ENCODE peak calls at places on chromosomes 12 and 14, in five cellular contexts. One of them, this sample, is unnamed.

GRCh38 chr12:1306096-1306495 is 288.3 kb downstream of the FBXL14 start:
- DNase-seq in hepatocyte: no peak
- DNase-seq in HepG2: no peak
- DNase-seq in pancreas: no peak
- DNase-seq in AG09309: no peak
- DNase-seq in this sample: no peak

GRCh38 chr14:85444685-85445084 is 85.3 kb upstream of the FLRT2 start:
- DNase-seq in HepG2: no peak
- DNase-seq in AG09309: no peak
- DNase-seq in hepatocyte: peak; percentile 38
- DNase-seq in pancreas: no peak
- DNase-seq in this sample: no peak

GRCh38 chr12:24595652-24596235 is 353.2 kb downstream of the BCAT1 start:
- DNase-seq in AG09309: no peak
- DNase-seq in hepatocyte: peak; percentile 6
- DNase-seq in HepG2: peak; percentile 10
- DNase-seq in pancreas: no peak
- DNase-seq in this sample: no peak

GRCh38 chr12:49200882-49201594 is 12.2 kb upstream of the TUBA1A start:
- DNase-seq in HepG2: no peak
- DNase-seq in AG09309: peak; percentile 55
- DNase-seq in pancreas: no peak
- DNase-seq in hepatocyte: peak; percentile 56
- DNase-seq in this sample: no peak

GRCh38 chr14:68685419-68686211 is 107.3 kb downstream of the ZFP36L1 start:
- DNase-seq in HepG2: peak; percentile 60
- DNase-seq in pancreas: no peak
- DNase-seq in AG09309: no peak
- DNase-seq in hepatocyte: peak; percentile 85
- DNase-seq in this sample: peak; percentile 65

GRCh38 chr14:61891810-61892209 is 129.6 kb downstream of the SNAPC1 start:
- DNase-seq in AG09309: no peak
- DNase-seq in pancreas: no peak
- DNase-seq in HepG2: no peak
- DNase-seq in hepatocyte: no peak
- DNase-seq in this sample: no peak

GRCh38 chr12:17206553-17206952 is 600.6 kb upstream of the LMO3 start:
- DNase-seq in AG09309: no peak
- DNase-seq in pancreas: no peak
- DNase-seq in hepatocyte: no peak
- DNase-seq in HepG2: no peak
- DNase-seq in this sample: no peak

GRCh38 chr12:122216445-122216844 is 9.4 kb downstream of the DIABLO start:
- DNase-seq in HepG2: no peak
- DNase-seq in AG09309: no peak
- DNase-seq in hepatocyte: no peak
- DNase-seq in pancreas: no peak
- DNase-seq in this sample: no peak

GRCh38 chr14:104339829-104340228 is 201.4 kb downstream of the KIF26A start:
- DNase-seq in pancreas: no peak
- DNase-seq in hepatocyte: no peak
- DNase-seq in AG09309: no peak
- DNase-seq in HepG2: no peak
- DNase-seq in this sample: no peak

GRCh38 chr12:130372936-130373335 is 35.2 kb downstream of the PIWIL1 start:
- DNase-seq in AG09309: no peak
- DNase-seq in HepG2: no peak
- DNase-seq in pancreas: no peak
- DNase-seq in hepatocyte: no peak
- DNase-seq in this sample: no peak

GRCh38 chr12:65879878-65880277 is 55.6 kb downstream of the HMGA2 start:
- DNase-seq in pancreas: no peak
- DNase-seq in HepG2: no peak
- DNase-seq in hepatocyte: no peak
- DNase-seq in AG09309: peak; percentile 94
- DNase-seq in this sample: no peak

GRCh38 chr12:49201595-49202295 is 12.9 kb upstream of the TUBA1A start:
- DNase-seq in hepatocyte: peak; percentile 49
- DNase-seq in AG09309: peak; percentile 42
- DNase-seq in pancreas: no peak
- DNase-seq in HepG2: no peak
- DNase-seq in this sample: no peak

GRCh38 chr12:9793774-9794395 is 33.2 kb upstream of the CD69 start:
- DNase-seq in hepatocyte: no peak
- DNase-seq in pancreas: no peak
- DNase-seq in AG09309: no peak
- DNase-seq in HepG2: no peak
- DNase-seq in this sample: no peak

GRCh38 chr12:128930591-128930990 is 77.3 kb downstream of the GLT1D1 start:
- DNase-seq in hepatocyte: no peak
- DNase-seq in HepG2: no peak
- DNase-seq in pancreas: no peak
- DNase-seq in AG09309: no peak
- DNase-seq in this sample: no peak

GRCh38 chr12:76313289-76313688 is 34.9 kb downstream of the BBS10 start:
- DNase-seq in HepG2: no peak
- DNase-seq in hepatocyte: no peak
- DNase-seq in pancreas: no peak
- DNase-seq in AG09309: no peak
- DNase-seq in this sample: no peak

GRCh38 chr12:116539905-116540482 is 19.2 kb upstream of the MAP1LC3B2 start:
- DNase-seq in AG09309: no peak
- DNase-seq in pancreas: peak; percentile 57
- DNase-seq in HepG2: no peak
- DNase-seq in hepatocyte: peak; percentile 62
- DNase-seq in this sample: no peak

GRCh38 chr12:5944688-5945070 is 380 bp downstream of the ANO2 start:
- DNase-seq in AG09309: no peak
- DNase-seq in HepG2: no peak
- DNase-seq in hepatocyte: no peak
- DNase-seq in pancreas: no peak
- DNase-seq in this sample: no peak

GRCh38 chr14:54106802-54107377 is 150.3 kb upstream of the BMP4 start:
- DNase-seq in hepatocyte: no peak
- DNase-seq in HepG2: peak; percentile 63
- DNase-seq in AG09309: no peak
- DNase-seq in pancreas: no peak
- DNase-seq in this sample: no peak

GRCh38 chr14:60225268-60225667 is 23.8 kb upstream of the PPM1A start:
- DNase-seq in hepatocyte: no peak
- DNase-seq in pancreas: no peak
- DNase-seq in HepG2: no peak
- DNase-seq in AG09309: no peak
- DNase-seq in this sample: no peak

GRCh38 chr14:72679591-72680151 is 214.2 kb downstream of the DPF3 start:
- DNase-seq in hepatocyte: no peak
- DNase-seq in AG09309: no peak
- DNase-seq in pancreas: no peak
- DNase-seq in HepG2: no peak
- DNase-seq in this sample: no peak

GRCh38 chr12:120138366-120138765 is 21.8 kb upstream of the RAB35 start:
- DNase-seq in hepatocyte: no peak
- DNase-seq in pancreas: no peak
- DNase-seq in HepG2: no peak
- DNase-seq in AG09309: no peak
- DNase-seq in this sample: no peak

GRCh38 chr12:132506730-132507538 is 17.0 kb downstream of the FBRSL1 start:
- DNase-seq in pancreas: peak; percentile 91
- DNase-seq in AG09309: no peak
- DNase-seq in HepG2: no peak
- DNase-seq in hepatocyte: peak; percentile 68
- DNase-seq in this sample: peak; percentile 34

GRCh38 chr12:132508860-132509732 is 19.1 kb downstream of the FBRSL1 start:
- DNase-seq in hepatocyte: no peak
- DNase-seq in AG09309: no peak
- DNase-seq in HepG2: no peak
- DNase-seq in pancreas: peak; percentile 47
- DNase-seq in this sample: no peak

GRCh38 chr12:132508248-132508740 is 18.3 kb downstream of the FBRSL1 start:
- DNase-seq in hepatocyte: no peak
- DNase-seq in AG09309: no peak
- DNase-seq in pancreas: peak; percentile 63
- DNase-seq in HepG2: no peak
- DNase-seq in this sample: no peak

GRCh38 chr12:132506328-132506727 is 16.4 kb downstream of the FBRSL1 start:
- DNase-seq in hepatocyte: no peak
- DNase-seq in AG09309: no peak
- DNase-seq in HepG2: no peak
- DNase-seq in pancreas: peak; percentile 65
- DNase-seq in this sample: no peak

GRCh38 chr12:132507656-132508055 is 17.7 kb downstream of the FBRSL1 start:
- DNase-seq in pancreas: peak; percentile 43
- DNase-seq in HepG2: no peak
- DNase-seq in hepatocyte: no peak
- DNase-seq in AG09309: no peak
- DNase-seq in this sample: no peak
- TF ChIP-seq CTCF in pancreas: no peak
- TF ChIP-seq CTCF in HepG2: peak; percentile 36
- TF ChIP-seq CTCF in hepatocyte: no peak
- TF ChIP-seq CTCF in AG09309: no peak
- TF ChIP-seq CTCF in this sample: no peak

GRCh38 chr14:23323838-23324454 is 2.7 kb downstream of the PABPN1 start:
- DNase-seq in hepatocyte: no peak
- DNase-seq in HepG2: no peak
- DNase-seq in AG09309: no peak
- DNase-seq in pancreas: peak; percentile 30
- DNase-seq in this sample: no peak

GRCh38 chr14:23327947-23328744 is 6.9 kb downstream of the PABPN1 start:
- DNase-seq in hepatocyte: peak; percentile 85
- DNase-seq in AG09309: peak; percentile 44
- DNase-seq in HepG2: peak; percentile 89
- DNase-seq in pancreas: peak; percentile 65
- DNase-seq in this sample: no peak

GRCh38 chr14:23324993-23325392 is 3.7 kb downstream of the PABPN1 start:
- DNase-seq in HepG2: no peak
- DNase-seq in AG09309: no peak
- DNase-seq in hepatocyte: no peak
- DNase-seq in pancreas: no peak
- DNase-seq in this sample: no peak

GRCh38 chr14:23324455-23324846 is 3.2 kb downstream of the PABPN1 start:
- DNase-seq in AG09309: no peak
- DNase-seq in pancreas: no peak
- DNase-seq in HepG2: no peak
- DNase-seq in hepatocyte: no peak
- DNase-seq in this sample: no peak

DNA sequence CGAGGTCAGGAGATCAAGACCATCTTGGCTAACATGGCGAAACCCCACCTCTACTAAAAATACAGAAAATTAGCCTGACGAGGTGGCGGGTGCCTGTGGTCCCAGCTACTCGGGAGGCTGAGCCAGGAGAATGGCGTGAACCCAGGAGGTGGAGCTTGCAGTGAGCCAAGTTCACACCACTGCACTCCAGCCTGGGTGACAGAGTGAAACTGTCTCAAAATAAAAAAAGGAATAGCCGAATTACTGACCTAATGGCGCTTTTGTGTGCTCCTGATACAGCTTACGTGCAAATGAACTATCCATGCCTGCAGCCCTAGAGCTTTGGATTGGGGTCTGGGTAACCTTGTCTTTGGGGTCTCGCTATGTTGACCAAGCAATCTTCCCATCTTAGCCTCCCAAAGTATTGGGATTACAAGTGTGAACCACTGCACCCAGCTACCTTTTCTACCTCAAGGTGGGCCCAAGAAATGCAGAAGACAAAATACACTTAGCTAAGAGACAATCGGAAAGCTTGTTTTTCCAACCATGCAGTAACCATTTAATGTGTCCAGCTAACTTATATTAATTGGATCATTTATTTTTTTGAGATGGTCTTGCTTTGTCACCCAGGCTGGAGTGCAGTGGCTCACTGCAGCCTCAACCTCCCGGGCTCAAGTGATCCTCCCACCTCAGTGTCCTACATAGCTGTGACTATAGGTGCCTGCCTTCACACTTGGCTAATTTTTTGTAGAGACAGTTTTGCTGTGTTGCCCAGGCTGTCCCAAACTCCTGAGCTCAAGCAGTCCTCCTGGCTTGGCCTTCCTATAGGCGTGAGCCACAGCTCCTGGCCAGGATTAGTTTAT is 5.5 kb downstream of the PABPN1 start:
- DNase-seq in hepatocyte: no peak
- DNase-seq in HepG2: no peak
- DNase-seq in pancreas: no peak
- DNase-seq in AG09309: no peak
- DNase-seq in this sample: no peak
- TF ChIP-seq CTCF in hepatocyte: no peak
- TF ChIP-seq CTCF in HepG2: no peak
- TF ChIP-seq CTCF in pancreas: no peak
- TF ChIP-seq CTCF in AG09309: no peak
- TF ChIP-seq CTCF in this sample: no peak

GRCh38 chr14:106605548-106606448 is 1079.4 kb downstream of the TMEM121 start:
- DNase-seq in HepG2: peak; percentile 31
- DNase-seq in hepatocyte: no peak
- DNase-seq in pancreas: peak; percentile 43
- DNase-seq in AG09309: no peak
- DNase-seq in this sample: peak; percentile 79
- TF ChIP-seq CTCF in HepG2: peak; percentile 59
- TF ChIP-seq CTCF in hepatocyte: no peak
- TF ChIP-seq CTCF in pancreas: no peak
- TF ChIP-seq CTCF in AG09309: no peak
- TF ChIP-seq CTCF in this sample: no peak

GRCh38 chr12:26402648-26403047 is 207.3 kb downstream of the SSPN start:
- DNase-seq in pancreas: peak; percentile 56
- DNase-seq in hepatocyte: peak; percentile 27
- DNase-seq in AG09309: no peak
- DNase-seq in HepG2: peak; percentile 7
- DNase-seq in this sample: no peak
- TF ChIP-seq CTCF in pancreas: peak; percentile 39
- TF ChIP-seq CTCF in hepatocyte: peak; percentile 25
- TF ChIP-seq CTCF in AG09309: no peak
- TF ChIP-seq CTCF in HepG2: peak; percentile 33
- TF ChIP-seq CTCF in this sample: no peak

GRCh38 chr12:109112720-109113465 is 3.5 kb upstream of the ACACB start:
- DNase-seq in pancreas: no peak
- DNase-seq in AG09309: no peak
- DNase-seq in hepatocyte: no peak
- DNase-seq in HepG2: peak; percentile 29
- DNase-seq in this sample: no peak
- TF ChIP-seq CTCF in pancreas: no peak
- TF ChIP-seq CTCF in AG09309: no peak
- TF ChIP-seq CTCF in hepatocyte: no peak
- TF ChIP-seq CTCF in HepG2: no peak
- TF ChIP-seq CTCF in this sample: no peak

GRCh38 chr14:49767473-49768300 is at the start of gene KLHDC2:
- DNase-seq in hepatocyte: peak; percentile 96
- DNase-seq in AG09309: peak; percentile 58
- DNase-seq in HepG2: peak; percentile 73
- DNase-seq in pancreas: peak; percentile 93
- DNase-seq in this sample: peak; percentile 86
- TF ChIP-seq CTCF in hepatocyte: peak; percentile 48
- TF ChIP-seq CTCF in AG09309: no peak
- TF ChIP-seq CTCF in HepG2: peak; percentile 73
- TF ChIP-seq CTCF in pancreas: peak; percentile 7
- TF ChIP-seq CTCF in this sample: no peak

GRCh38 chr14:100714205-100714781 is 12.4 kb upstream of the DLK1 start:
- DNase-seq in HepG2: no peak
- DNase-seq in AG09309: no peak
- DNase-seq in pancreas: no peak
- DNase-seq in hepatocyte: no peak
- DNase-seq in this sample: no peak
- TF ChIP-seq CTCF in HepG2: no peak
- TF ChIP-seq CTCF in AG09309: no peak
- TF ChIP-seq CTCF in pancreas: no peak
- TF ChIP-seq CTCF in hepatocyte: no peak
- TF ChIP-seq CTCF in this sample: no peak